ENCODE peak calls at places on chromosomes 7 and 10, in five cellular contexts. K is right atrium auricular region, R is upper lobe of right lung, Q is H7, P is transverse colon. I is an unnamed sample. For H3K36me3, the result is how much of the 10 kb centered on the place peaks cover.

GRCh38 chr7:2299131-2299829 is 15.0 kb downstream of the SNX8 start:
- DNase-seq in P (no peak), K (peak), Q (no peak), R (peak), I (no peak)

GRCh38 chr7:22488643-22489462 is 11.1 kb downstream of the STEAP1B start:
- DNase-seq in P (peak), K (peak), R (no peak), Q (peak), I (no peak)

GRCh38 chr7:12685550-12685949 is 1.9 kb upstream of the ARL4A start:
- DNase-seq in Q (peak), P (no peak), R (no peak), K (peak), I (no peak)

GRCh38 chr7:88318196-88318595 is 11.5 kb upstream of the STEAP4 start:
- DNase-seq in P (no peak), Q (no peak), R (no peak), K (no peak), I (no peak)

GRCh38 chr10:114174462-114175190 is 623 bp upstream of the CCDC186 start:
- DNase-seq in K (peak), P (no peak), Q (no peak), R (peak), I (peak)

GRCh38 chr7:6026011-6026819 is 5.0 kb upstream of the ANKRD61 start:
- DNase-seq in Q (peak), P (peak), K (peak), R (peak), I (no peak)

GRCh38 chr10:43272030-43272429 is 5.2 kb upstream of the RASGEF1A start:
- DNase-seq in K (no peak), R (no peak), Q (no peak), P (no peak), I (no peak)

GRCh38 chr7:55556031-55556430 is 16.3 kb downstream of the VOPP1 start:
- DNase-seq in K (no peak), R (no peak), P (no peak), Q (no peak), I (no peak)

GRCh38 chr7:155881471-155882350 is 69.4 kb upstream of the SHH start:
- DNase-seq in P (no peak), R (no peak), Q (no peak), K (no peak), I (no peak)

GRCh38 chr10:43938810-43939209 is 290.1 kb upstream of the ZNF32 start:
- DNase-seq in K (peak), Q (no peak), P (no peak), R (peak), I (no peak)

GRCh38 chr7:142231716-142232115 is 26.1 kb downstream of the PRSS58 start:
- DNase-seq in K (no peak), Q (peak), P (no peak), R (no peak), I (no peak)

GRCh38 chr7:6614941-6615737 is at the start of gene ZNF853:
- DNase-seq in Q (peak), P (no peak), R (no peak), K (no peak), I (no peak)

GRCh38 chr7:157120181-157120580 is 18.5 kb upstream of the UBE3C start:
- DNase-seq in Q (no peak), K (no peak), P (no peak), R (no peak), I (no peak)

GRCh38 chr7:29396563-29396962 is 167.1 kb upstream of the PRR15 start:
- DNase-seq in Q (no peak), R (no peak), K (no peak), P (no peak), I (no peak)

GRCh38 chr10:74262856-74263255 is 111.8 kb downstream of the ADK start:
- DNase-seq in Q (no peak), R (no peak), P (no peak), K (no peak), I (no peak)

GRCh38 chr10:127153166-127153565 is 43.2 kb downstream of the INSYN2A start:
- DNase-seq in Q (no peak), P (no peak), K (peak), R (no peak), I (no peak)

GRCh38 chr10:10479465-10479864 is 538.2 kb upstream of the CELF2 start:
- DNase-seq in Q (no peak), K (no peak), P (no peak), R (no peak), I (no peak)

GRCh38 chr10:50152792-50153272 is 85.1 kb downstream of the WASHC2A start:
- DNase-seq in P (no peak), R (peak), K (no peak), Q (peak), I (no peak)

GRCh38 chr10:59626523-59626869 is 83.2 kb downstream of the SLC16A9 start:
- DNase-seq in P (no peak), K (no peak), Q (peak), R (no peak), I (no peak)

GRCh38 chr10:42836096-42836495 is 53.5 kb downstream of the BMS1 start:
- DNase-seq in Q (peak), K (no peak), R (no peak), P (no peak), I (no peak)

GRCh38 chr7:111172573-111172972 is 81.6 kb downstream of the LRRN3 start:
- DNase-seq in Q (no peak), P (no peak), R (no peak), K (no peak), I (no peak)

GRCh38 chr7:116899308-116899707 is 36.9 kb downstream of the CAPZA2 start:
- DNase-seq in R (no peak), P (no peak), K (no peak), Q (no peak), I (no peak)

GRCh38 chr10:54434782-54435181 is 366.2 kb downstream of the PCDH15 start:
- DNase-seq in K (no peak), R (no peak), Q (no peak), P (no peak), I (no peak)

GRCh38 chr10:96292971-96293909 is 11.0 kb upstream of the DNTT start:
- DNase-seq in R (no peak), K (no peak), Q (peak), P (peak), I (no peak)

GRCh38 chr7:33334349-33334748 is 205.0 kb downstream of the BBS9 start:
- DNase-seq in K (no peak), R (no peak), Q (peak), P (no peak), I (no peak)

GRCh38 chr10:132965411-132966057 is 23.2 kb upstream of the CFAP46 start:
- DNase-seq in Q (no peak), R (no peak), K (no peak), P (no peak), I (no peak)

GRCh38 chr7:24510781-24511180 is 62.5 kb upstream of the PALS2 start:
- DNase-seq in Q (no peak), K (no peak), R (no peak), P (no peak), I (no peak)

DNA sequence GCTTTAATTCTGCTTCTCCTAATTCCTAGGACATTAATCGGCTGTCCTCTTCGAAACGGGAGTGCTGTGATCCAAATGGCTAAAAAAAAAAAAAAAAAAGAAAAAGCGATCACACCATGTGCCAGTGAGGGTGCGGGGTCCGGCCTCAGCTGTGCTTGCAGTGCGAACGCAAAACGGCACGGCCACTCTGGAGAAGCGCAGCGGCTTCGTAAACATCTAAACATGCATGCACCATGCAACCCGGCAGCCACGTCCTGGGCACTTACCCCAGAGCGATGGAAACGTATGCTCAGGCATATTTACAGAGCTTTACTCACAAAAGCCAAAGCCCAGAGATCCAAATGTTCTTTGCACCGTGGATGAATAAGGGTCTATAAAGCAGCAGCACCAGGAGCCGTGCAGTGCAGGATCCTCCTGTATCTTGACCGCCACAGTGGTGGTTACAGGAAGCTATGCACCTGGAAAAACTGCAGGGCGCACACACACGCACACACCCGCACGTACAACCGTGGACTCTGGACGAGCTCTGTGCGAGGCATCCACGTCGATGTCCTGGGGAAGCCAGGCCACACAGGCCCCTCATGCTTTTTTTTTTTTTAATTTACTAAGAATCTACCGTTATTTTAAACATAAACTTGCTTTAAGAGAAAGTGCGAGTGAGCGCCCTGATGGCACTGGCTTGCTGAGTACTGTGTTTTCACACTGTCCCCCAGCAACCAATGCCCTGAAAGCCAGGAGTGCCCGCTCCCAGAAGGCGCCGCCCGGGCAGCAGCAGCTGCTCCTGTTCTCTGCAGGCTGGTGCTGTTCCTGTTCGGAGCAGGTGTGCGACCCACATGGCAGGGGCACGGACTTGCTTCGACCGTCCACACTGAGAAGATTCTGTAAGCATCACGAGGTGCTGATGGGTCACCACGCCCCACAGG is 25.0 kb downstream of the GPER1 start:
- DNase-seq in P (no peak), R (peak), Q (peak), K (no peak), I (no peak)
- H3K36me3 ChIP-seq in P (under half), R (under half), Q (under half), K (under half), I (under half)

DNA sequence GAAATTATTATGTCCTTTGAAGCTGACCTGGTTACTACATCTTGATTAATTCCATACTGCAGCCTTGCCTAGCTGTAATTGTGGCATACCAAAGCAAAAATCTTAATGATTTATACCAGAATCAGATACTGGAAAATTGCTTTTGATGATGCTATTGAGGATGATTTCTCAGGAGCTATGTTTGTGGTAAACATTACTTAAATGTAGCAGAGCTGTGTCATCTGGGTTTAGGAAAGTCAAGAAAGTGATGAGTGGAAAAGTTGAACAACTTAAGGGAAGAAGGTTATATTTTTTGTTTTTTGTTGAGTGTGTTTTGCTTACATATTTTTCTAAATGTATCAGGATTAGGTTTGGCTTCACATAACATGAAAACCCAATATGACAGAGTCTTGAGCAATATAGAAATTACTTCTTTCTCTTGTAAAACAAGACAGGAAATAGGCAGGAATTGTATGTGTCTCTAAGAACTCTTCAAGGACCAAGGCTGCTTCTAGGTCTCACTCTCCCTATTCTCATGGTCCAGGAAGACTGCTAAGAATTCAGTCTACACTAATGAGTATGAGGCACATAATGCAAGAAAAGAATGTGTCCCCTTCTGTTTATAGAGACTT is 87.6 kb upstream of the MTPN start:
- DNase-seq in Q (no peak), R (no peak), K (no peak), P (no peak), I (no peak)
- H3K36me3 ChIP-seq in Q (under half), R (under half), K (under half), P (under half), I (under half)

GRCh38 chr7:128845475-128845874 is 15.3 kb downstream of the FLNC start:
- DNase-seq in R (no peak), K (no peak), P (no peak), Q (no peak), I (no peak)
- H3K36me3 ChIP-seq in R (under half), K (half or more), P (under half), Q (under half), I (under half)

GRCh38 chr7:84248843-84249242 is 54.3 kb upstream of the SEMA3A start:
- DNase-seq in R (no peak), K (no peak), P (no peak), Q (no peak), I (no peak)
- H3K36me3 ChIP-seq in R (under half), K (under half), P (under half), Q (under half), I (under half)

GRCh38 chr10:79303631-79304478 is 43.4 kb upstream of the PPIF start:
- DNase-seq in Q (no peak), R (no peak), P (no peak), K (no peak), I (no peak)

GRCh38 chr10:79299397-79300370 is 47.6 kb upstream of the PPIF start:
- DNase-seq in P (no peak), R (no peak), K (peak), Q (no peak), I (no peak)

GRCh38 chr10:79300711-79301110 is 46.6 kb upstream of the PPIF start:
- DNase-seq in R (no peak), K (no peak), Q (no peak), P (no peak), I (no peak)

GRCh38 chr10:79304479-79305087 is 42.7 kb upstream of the PPIF start:
- DNase-seq in P (no peak), R (no peak), Q (no peak), K (no peak), I (no peak)

DNA sequence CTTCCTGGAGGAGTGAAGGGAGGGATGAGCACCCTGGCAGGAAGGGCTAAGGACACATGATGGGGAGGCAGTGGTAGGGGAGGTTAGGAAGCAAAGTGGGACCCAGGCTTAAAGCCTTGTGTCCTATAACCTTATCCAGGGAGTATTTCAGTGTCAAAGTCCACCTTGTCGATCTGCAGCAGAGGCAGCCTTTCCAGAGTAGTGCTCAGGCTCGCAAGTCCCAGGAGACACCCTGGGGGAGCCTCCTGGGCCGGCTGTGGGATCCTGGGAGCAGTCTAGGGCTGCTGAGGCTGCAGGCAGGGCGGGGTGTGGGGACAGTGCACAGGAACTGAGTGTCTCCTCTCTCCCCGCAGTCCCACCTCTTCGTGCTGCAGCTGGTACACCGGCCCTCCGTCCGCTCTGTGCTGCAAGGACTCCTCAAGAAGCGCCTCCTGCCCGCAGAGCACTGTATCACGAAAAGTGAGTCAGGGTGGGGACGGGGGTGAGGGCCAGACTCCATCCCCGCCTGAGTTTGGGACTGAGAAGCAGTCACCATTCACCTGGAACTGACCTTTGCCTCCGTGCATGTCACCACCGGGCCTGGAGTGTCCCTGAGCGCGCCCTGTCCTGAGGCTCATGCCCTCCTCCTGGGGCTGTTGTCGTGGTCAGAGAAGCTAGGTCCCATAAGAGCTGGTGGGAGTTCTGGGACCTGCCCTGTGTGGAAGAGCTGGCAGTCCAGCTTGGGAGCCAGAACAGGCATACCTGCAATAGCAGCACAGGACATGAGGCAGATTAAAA is 45.3 kb upstream of the PPIF start:
- DNase-seq in Q (no peak), P (no peak), R (no peak), K (no peak), I (no peak)
- H3K36me3 ChIP-seq in Q (under half), P (half or more), R (half or more), K (half or more), I (half or more)

GRCh38 chr10:13136651-13137050 is 24.7 kb upstream of the MCM10 start:
- DNase-seq in K (no peak), P (no peak), Q (no peak), R (no peak), I (no peak)
- H3K36me3 ChIP-seq in K (half or more), P (half or more), Q (under half), R (half or more), I (half or more)

DNA sequence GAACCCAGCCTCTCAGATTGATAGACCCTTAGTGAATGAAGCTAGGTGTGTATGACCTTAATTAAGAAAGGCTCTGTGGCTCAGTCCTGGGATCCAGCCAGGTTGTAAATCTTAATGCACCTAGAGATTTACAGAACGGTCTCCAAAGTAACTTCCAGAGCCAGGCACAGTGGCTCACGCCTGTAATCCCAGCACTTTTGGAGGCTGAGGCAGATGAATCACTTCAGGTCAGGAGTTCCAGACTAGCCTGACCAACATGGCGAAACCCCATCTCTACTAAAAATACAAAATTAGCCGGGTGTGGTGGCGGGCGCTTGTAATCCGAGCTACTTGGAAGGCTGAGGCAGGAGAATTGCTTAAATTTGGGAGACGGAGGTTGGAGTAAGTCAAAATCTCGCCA is 24.3 kb downstream of the CALHM2 start:
- DNase-seq in R (no peak), P (no peak), Q (no peak), K (no peak), I (no peak)
- H3K36me3 ChIP-seq in R (half or more), P (under half), Q (under half), K (half or more), I (half or more)

DNA sequence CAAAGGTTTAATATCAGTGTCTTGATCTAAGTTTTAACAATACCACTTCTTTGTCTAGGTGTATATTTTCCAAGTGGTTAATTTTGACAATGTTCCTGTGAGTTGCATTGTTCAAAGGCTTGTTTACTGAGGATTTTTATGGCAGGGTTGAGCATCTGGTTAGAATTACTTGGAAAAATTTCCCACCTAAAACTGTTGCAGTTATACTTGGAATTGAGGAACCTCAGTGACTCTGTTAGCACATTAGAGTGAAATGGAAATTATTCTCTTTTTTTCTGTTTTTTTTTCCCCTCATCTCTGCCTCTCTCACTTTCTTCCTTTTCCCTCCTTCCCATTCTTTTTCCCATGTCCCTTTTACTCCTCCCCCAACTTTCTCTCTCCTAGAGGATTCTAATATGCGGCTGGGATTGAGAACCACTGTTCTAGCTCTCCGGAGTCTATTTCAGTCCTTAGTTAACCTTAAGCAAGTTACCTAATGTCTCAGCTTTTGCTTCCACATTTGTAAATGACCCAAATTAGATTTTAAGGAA is 107.0 kb downstream of the PODXL start:
- DNase-seq in Q (no peak), P (no peak), K (no peak), R (no peak), I (no peak)
- H3K36me3 ChIP-seq in Q (under half), P (under half), K (under half), R (under half), I (under half)

DNA sequence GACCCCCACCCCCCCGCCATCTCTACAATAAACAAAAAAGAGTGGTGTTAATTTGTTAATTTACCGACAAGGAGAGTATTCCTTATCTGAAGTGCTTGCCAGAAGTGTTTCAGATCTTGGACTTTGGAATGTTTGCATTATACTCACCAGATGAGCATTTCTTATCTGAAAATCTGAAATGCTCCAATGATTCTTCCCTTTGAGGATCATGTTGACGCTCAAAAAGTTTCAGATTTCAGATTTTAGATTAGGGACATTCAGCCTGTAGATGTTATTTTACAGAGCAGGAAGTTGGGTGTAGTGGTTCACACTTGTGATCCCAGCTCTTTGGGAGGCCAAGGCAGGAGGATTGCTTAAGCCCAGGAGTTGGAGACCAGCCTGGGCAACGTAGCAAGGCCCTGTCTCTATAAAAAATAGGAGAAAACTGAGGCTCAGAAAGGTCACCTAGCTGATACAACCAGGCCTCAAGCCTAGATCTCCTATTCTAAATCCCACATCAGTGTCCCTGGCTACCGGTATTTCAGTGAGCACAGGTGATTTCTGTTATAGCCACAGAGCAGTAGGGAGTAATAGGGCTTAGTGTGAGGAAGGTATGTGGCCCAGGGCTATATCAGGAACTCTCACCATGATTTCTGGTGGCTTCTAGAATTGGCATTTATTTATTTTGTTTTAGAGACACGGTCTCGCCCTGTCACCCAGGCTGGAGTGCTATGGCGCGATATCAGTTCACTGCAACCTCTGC is 35.4 kb downstream of the TMEM120A start:
- DNase-seq in P (no peak), K (no peak), Q (peak), R (no peak), I (no peak)
- H3K36me3 ChIP-seq in P (under half), K (under half), Q (under half), R (half or more), I (under half)

GRCh38 chr7:38746438-38746837 is 115.3 kb upstream of the AMPH start:
- DNase-seq in P (no peak), K (no peak), Q (no peak), R (no peak), I (no peak)
- H3K36me3 ChIP-seq in P (under half), K (under half), Q (under half), R (under half), I (under half)

I was measured in RWPE2.